ENCODE peak calls at places on chromosome 15, in eight cellular contexts. E, X, Q, I, K, A, U and G are unnamed samples.
A peak's percentile ranks its signal among the peaks of the same experiment; 100 is the strongest.

GRCh38 chr15:67501177-67501835 is 19.6 kb upstream of the C15orf61 start:
- DNase-seq in E (no peak), X (peak; percentile 45), Q (peak; percentile 67), I (no peak), K (no peak), A (no peak), U (peak; percentile 33), G (no peak)

GRCh38 chr15:38871638-38872037 is 307.0 kb upstream of the RASGRP1 start:
- DNase-seq in E (no peak), X (no peak), Q (no peak), I (no peak), K (no peak), A (no peak), U (no peak), G (no peak)

GRCh38 chr15:38611228-38611627 is 46.6 kb upstream of the RASGRP1 start:
- DNase-seq in E (no peak), X (no peak), Q (no peak), I (no peak), K (peak; percentile 8), A (no peak), U (no peak), G (no peak)

GRCh38 chr15:60993008-60993407 is 236.1 kb downstream of the RORA start:
- DNase-seq in E (no peak), X (peak; percentile 36), Q (peak; percentile 55), I (no peak), K (no peak), A (no peak), U (peak; percentile 69), G (no peak)

GRCh38 chr15:38768970-38769369 is 204.4 kb upstream of the RASGRP1 start:
- DNase-seq in E (no peak), X (peak; percentile 37), Q (peak; percentile 68), I (no peak), K (no peak), A (no peak), U (no peak), G (no peak)

GRCh38 chr15:67178569-67179210 is 75.8 kb downstream of the AAGAB start:
- DNase-seq in E (no peak), X (peak; percentile 99), Q (peak; percentile 99), I (no peak), K (no peak), A (no peak), U (peak; percentile 95), G (peak; percentile 39)

GRCh38 chr15:98360031-98360430 is 288.3 kb upstream of the IGF1R start:
- DNase-seq in E (no peak), X (no peak), Q (no peak), I (no peak), K (no peak), A (no peak), U (no peak), G (no peak)

GRCh38 chr15:50135123-50135541 is 16.1 kb upstream of the ATP8B4 start:
- DNase-seq in E (no peak), X (peak; percentile 37), Q (no peak), I (no peak), K (no peak), A (no peak), U (no peak), G (no peak)

GRCh38 chr15:97483232-97483631 is 477.3 kb upstream of the ARRDC4 start:
- DNase-seq in E (no peak), X (no peak), Q (no peak), I (no peak), K (no peak), A (no peak), U (no peak), G (no peak)

GRCh38 chr15:22845289-22845900 is 6.9 kb downstream of the NIPA2 start:
- DNase-seq in E (no peak), X (no peak), Q (no peak), I (no peak), K (no peak), A (no peak), U (no peak), G (no peak)

GRCh38 chr15:62606376-62607164 is 436.0 kb upstream of the TPM1 start:
- DNase-seq in E (no peak), X (peak; percentile 99), Q (peak; percentile 99), I (no peak), K (no peak), A (no peak), U (peak; percentile 100), G (no peak)

GRCh38 chr15:78049691-78050440 is 27.6 kb downstream of the TBC1D2B start:
- DNase-seq in E (peak; percentile 32), X (peak; percentile 79), Q (peak; percentile 57), I (no peak), K (peak; percentile 39), A (no peak), U (no peak), G (peak; percentile 82)

GRCh38 chr15:28992996-28993719 is 107.4 kb downstream of the APBA2 start:
- DNase-seq in E (no peak), X (no peak), Q (no peak), I (no peak), K (no peak), A (no peak), U (no peak), G (no peak)

GRCh38 chr15:87998658-87999057 is 257.9 kb downstream of the NTRK3 start:
- DNase-seq in E (no peak), X (no peak), Q (no peak), I (no peak), K (no peak), A (no peak), U (no peak), G (no peak)

GRCh38 chr15:64052925-64053491 is 6.7 kb upstream of the DAPK2 start:
- DNase-seq in E (no peak), X (no peak), Q (no peak), I (no peak), K (no peak), A (no peak), U (no peak), G (no peak)

GRCh38 chr15:98651581-98652220 is 3.4 kb downstream of the IGF1R start:
- DNase-seq in E (no peak), X (no peak), Q (peak; percentile 64), I (no peak), K (peak; percentile 16), A (no peak), U (no peak), G (no peak)

GRCh38 chr15:76160426-76161152 is 100.8 kb downstream of the TMEM266 start:
- DNase-seq in E (peak; percentile 55), X (no peak), Q (no peak), I (peak; percentile 53), K (no peak), A (no peak), U (no peak), G (no peak)

GRCh38 chr15:77632760-77633133 is at the start of gene LINGO1:
- DNase-seq in E (no peak), X (no peak), Q (no peak), I (no peak), K (no peak), A (no peak), U (no peak), G (no peak)

GRCh38 chr15:51536965-51537574 is 85.5 kb downstream of the DMXL2 start:
- DNase-seq in E (no peak), X (peak; percentile 65), Q (peak; percentile 51), I (no peak), K (no peak), A (no peak), U (peak; percentile 11), G (no peak)

DNA sequence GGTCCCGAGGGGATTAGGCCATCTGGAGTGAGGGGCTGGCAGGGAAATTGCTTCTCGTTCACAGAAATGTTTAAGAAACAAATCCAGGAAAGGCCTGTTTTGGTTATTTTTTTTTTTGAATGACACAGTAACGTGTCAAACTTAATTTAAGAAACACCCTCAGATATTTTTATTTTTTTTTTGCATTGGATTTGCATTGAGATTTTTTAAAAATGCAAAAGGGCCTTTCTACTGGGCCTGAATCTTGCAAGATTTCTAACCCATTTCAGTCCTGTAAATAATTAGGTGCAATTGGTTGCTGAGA is 25.0 kb upstream of the KLF13 start:
- DNase-seq in E (no peak), X (no peak), Q (no peak), I (no peak), K (no peak), A (no peak), U (no peak), G (no peak)
- H3K4me3 ChIP-seq in E (no peak overlapping the region), X (no peak overlapping the region), Q (no peak overlapping the region), I (no peak overlapping the region), K (no peak overlapping the region), A (no peak overlapping the region), U (no peak overlapping the region), G (no peak overlapping the region)

GRCh38 chr15:26945046-26945445 is 25.9 kb upstream of the GABRG3 start:
- DNase-seq in E (no peak), X (no peak), Q (no peak), I (no peak), K (no peak), A (no peak), U (no peak), G (no peak)
- TF ChIP-seq CTCF in E (no peak), X (no peak), Q (no peak), I (no peak), K (no peak), A (no peak), U (no peak), G (no peak)

DNA sequence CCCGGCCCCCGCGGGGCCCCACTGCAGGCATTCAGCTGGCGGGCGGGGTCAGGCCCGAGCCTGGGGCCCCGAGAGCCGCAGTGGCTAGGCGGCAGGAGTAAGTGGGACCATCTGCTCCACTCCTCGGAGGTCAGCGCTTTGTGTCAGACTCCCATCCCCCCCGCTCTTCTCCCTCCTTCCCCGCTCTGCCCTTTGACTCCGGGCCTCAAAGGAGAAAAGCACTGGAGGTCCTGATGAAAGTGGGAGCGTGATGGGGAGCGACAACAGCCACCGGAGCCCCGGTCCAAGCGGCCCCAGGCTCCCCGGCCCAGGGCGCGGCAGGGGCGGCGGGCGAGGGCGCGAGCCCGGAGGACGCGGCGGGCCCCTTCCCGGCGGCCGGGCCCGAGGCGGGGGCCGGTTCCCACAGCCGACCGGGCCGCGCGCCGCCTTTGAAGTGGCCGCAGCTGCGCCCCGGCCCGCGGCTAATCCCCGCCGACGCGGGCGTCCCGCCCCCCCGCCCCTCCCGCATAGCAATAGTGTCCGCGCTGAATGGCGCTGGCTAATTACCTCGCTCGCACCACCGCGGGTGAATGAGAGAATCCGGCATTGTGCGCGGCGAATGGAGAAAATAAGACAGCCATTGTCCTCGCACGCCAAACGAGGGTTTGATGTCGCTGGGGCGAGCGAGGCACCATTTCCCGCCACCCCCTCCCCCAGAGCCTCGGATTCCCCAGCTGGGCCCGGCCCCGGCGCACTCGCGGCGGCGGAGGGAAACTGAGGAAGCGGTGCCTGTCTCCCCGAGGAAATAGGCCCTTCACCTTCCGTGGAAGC is 22.4 kb downstream of the IGDCC3 start:
- DNase-seq in E (no peak), X (no peak), Q (no peak), I (no peak), K (no peak), A (no peak), U (no peak), G (no peak)
- H3K4me3 ChIP-seq in E (peak overlapping the region; percentile 19), X (peak overlapping the region; percentile 40), Q (peak overlapping the region; percentile 42), I (peak overlapping the region; percentile 67), K (peak overlapping the region; percentile 27), A (peak overlapping the region; percentile 46), U (peak overlapping the region; percentile 39), G (peak overlapping the region; percentile 22)

DNA sequence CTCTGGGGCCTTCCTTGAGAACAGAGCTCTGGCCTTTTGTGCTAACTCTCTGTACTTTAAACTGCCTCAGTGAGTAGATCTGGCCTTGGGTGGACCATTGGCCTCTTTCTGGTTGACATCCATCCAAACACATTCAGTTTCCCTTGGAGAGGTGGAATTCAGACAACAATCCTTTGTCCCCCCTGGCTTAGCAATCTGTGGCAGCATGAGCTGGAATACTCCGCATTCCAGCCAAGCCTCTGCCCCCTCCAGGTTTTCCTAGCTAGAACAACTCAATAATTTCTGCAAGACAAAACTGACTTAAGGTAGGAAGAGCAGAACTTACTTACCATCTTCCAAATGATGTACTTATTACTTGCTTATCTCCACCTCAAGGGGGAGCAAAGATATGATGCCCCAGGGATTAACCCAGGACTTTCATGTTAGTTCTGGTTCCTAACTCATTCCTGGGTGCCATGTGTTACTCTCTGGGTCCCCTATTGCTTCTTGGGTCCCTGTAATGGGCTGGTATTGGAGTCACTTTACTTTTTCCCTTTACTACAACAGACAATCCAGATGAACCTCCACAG is 21.8 kb upstream of the IL16 start:
- DNase-seq in E (no peak), X (no peak), Q (no peak), I (no peak), K (no peak), A (no peak), U (no peak), G (no peak)
- TF ChIP-seq CTCF in E (no peak), X (no peak), Q (no peak), I (no peak), K (no peak), A (no peak), U (no peak), G (no peak)